ENCODE peak calls at places on chromosomes 2 and 18, in six cellular contexts. B is IMR-90, V is H9, K is mesenchymal stem cell, A is neuronal stem cell, D is trophoblast cell. M is an unnamed sample.

GRCh38 chr2:9179572-9180201 is 26.9 kb upstream of the ASAP2 start:
- DNase-seq in B (peak; percentile 90), V (no peak), K (peak; percentile 88), A (no peak), D (peak; percentile 30), M (no peak)

GRCh38 chr2:190283783-190284182 is 35.8 kb downstream of the HIBCH start:
- DNase-seq in B (peak; percentile 69), V (no peak), K (no peak), A (no peak), D (no peak), M (no peak)

GRCh38 chr2:196263181-196263747 is 91.9 kb upstream of the STK17B start:
- DNase-seq in B (peak; percentile 64), V (no peak), K (peak; percentile 97), A (no peak), D (peak; percentile 85), M (no peak)

GRCh38 chr2:42659601-42660000 is 91.2 kb downstream of the MTA3 start:
- DNase-seq in B (no peak), V (no peak), K (no peak), A (no peak), D (no peak), M (no peak)

GRCh38 chr2:175687465-175687864 is 314.6 kb downstream of the LNPK start:
- DNase-seq in B (no peak), V (no peak), K (no peak), A (no peak), D (no peak), M (no peak)

GRCh38 chr2:240932001-240932723 is 26.0 kb downstream of the CROCC2 start:
- DNase-seq in B (no peak), V (peak; percentile 24), K (no peak), A (no peak), D (no peak), M (peak; percentile 44)

GRCh38 chr18:26875040-26875654 is 9.6 kb upstream of the AQP4 start:
- DNase-seq in B (no peak), V (no peak), K (no peak), A (no peak), D (no peak), M (no peak)

GRCh38 chr18:72107647-72108046 is 436.5 kb downstream of the CBLN2 start:
- DNase-seq in B (no peak), V (peak; percentile 58), K (no peak), A (peak; percentile 56), D (no peak), M (peak; percentile 2)

GRCh38 chr18:2881490-2882195 is 34.8 kb downstream of the EMILIN2 start:
- DNase-seq in B (peak; percentile 88), V (no peak), K (no peak), A (no peak), D (peak; percentile 58), M (no peak)

GRCh38 chr2:46315103-46315890 is 18.1 kb downstream of the EPAS1 start:
- DNase-seq in B (peak; percentile 95), V (no peak), K (peak; percentile 98), A (no peak), D (peak; percentile 71), M (no peak)

GRCh38 chr2:212905640-212906201 is 245.7 kb downstream of the IKZF2 start:
- DNase-seq in B (peak; percentile 6), V (no peak), K (peak; percentile 31), A (peak; percentile 39), D (peak; percentile 92), M (no peak)

GRCh38 chr18:5110288-5110687 is 86.8 kb downstream of the AKAIN1 start:
- DNase-seq in B (no peak), V (no peak), K (no peak), A (no peak), D (no peak), M (no peak)

GRCh38 chr2:143684731-143685364 is 555.6 kb downstream of the ARHGAP15 start:
- DNase-seq in B (no peak), V (no peak), K (no peak), A (no peak), D (no peak), M (no peak)

GRCh38 chr2:112031473-112031872 is 23.6 kb upstream of the TMEM87B start:
- DNase-seq in B (no peak), V (peak; percentile 49), K (peak; percentile 68), A (no peak), D (no peak), M (no peak)

GRCh38 chr2:160109939-160110673 is 47.7 kb upstream of the PLA2R1 start:
- DNase-seq in B (peak; percentile 80), V (peak; percentile 53), K (peak; percentile 78), A (peak; percentile 62), D (peak; percentile 87), M (no peak)

GRCh38 chr2:219476605-219477578 is 21.8 kb upstream of the GMPPA start:
- DNase-seq in B (no peak), V (peak; percentile 97), K (no peak), A (peak; percentile 75), D (no peak), M (peak; percentile 95)

GRCh38 chr2:55017428-55017827 is 32.8 kb downstream of the RTN4 start:
- DNase-seq in B (no peak), V (no peak), K (no peak), A (no peak), D (no peak), M (no peak)

GRCh38 chr2:171514908-171515582 is 7.2 kb upstream of the CYBRD1 start:
- DNase-seq in B (no peak), V (no peak), K (no peak), A (no peak), D (no peak), M (no peak)

GRCh38 chr2:45342-46130 is 769 bp downstream of the FAM110C start:
- DNase-seq in B (no peak), V (peak; percentile 37), K (no peak), A (no peak), D (no peak), M (peak; percentile 61)

GRCh38 chr2:150088538-150088937 is 398.9 kb downstream of the RND3 start:
- DNase-seq in B (peak; percentile 15), V (no peak), K (no peak), A (no peak), D (no peak), M (no peak)

GRCh38 chr2:64730551-64731305 is 77.0 kb upstream of the SERTAD2 start:
- DNase-seq in B (peak; percentile 90), V (no peak), K (peak; percentile 91), A (no peak), D (peak; percentile 37), M (no peak)

GRCh38 chr2:184566716-184567115 is 31.6 kb upstream of the ZNF804A start:
- DNase-seq in B (no peak), V (no peak), K (no peak), A (no peak), D (no peak), M (no peak)

GRCh38 chr2:192809173-192809572 is 614.4 kb upstream of the TMEFF2 start:
- DNase-seq in B (no peak), V (no peak), K (no peak), A (no peak), D (no peak), M (no peak)

GRCh38 chr2:64854773-64855237 is 134.4 kb upstream of the SLC1A4 start:
- DNase-seq in B (peak; percentile 64), V (no peak), K (peak; percentile 64), A (no peak), D (peak; percentile 37), M (no peak)

GRCh38 chr18:79962835-79963657 is 1.4 kb upstream of the HSBP1L1 start:
- DNase-seq in B (no peak), V (no peak), K (no peak), A (no peak), D (no peak), M (no peak)

GRCh38 chr18:49650426-49650891 is 88.6 kb downstream of the LIPG start:
- DNase-seq in B (no peak), V (no peak), K (no peak), A (no peak), D (no peak), M (no peak)

GRCh38 chr2:209998596-209998995 is 3.8 kb upstream of the RPE start:
- DNase-seq in B (no peak), V (no peak), K (no peak), A (no peak), D (no peak), M (no peak)

GRCh38 chr2:41066168-41066567 is 614.3 kb upstream of the SLC8A1 start:
- DNase-seq in B (no peak), V (no peak), K (no peak), A (no peak), D (no peak), M (no peak)

GRCh38 chr2:18398833-18399232 is 161.6 kb downstream of the RDH14 start:
- DNase-seq in B (no peak), V (no peak), K (peak; percentile 22), A (no peak), D (no peak), M (no peak)

GRCh38 chr18:75429975-75430374 is 2.5 kb upstream of the SMIM21 start:
- DNase-seq in B (no peak), V (no peak), K (no peak), A (no peak), D (no peak), M (no peak)
- H4K91ac ChIP-seq in B (no peak overlapping the region), V (no peak overlapping the region), K (no peak overlapping the region), A (no peak overlapping the region), D (no peak overlapping the region), M (no peak overlapping the region)

DNA sequence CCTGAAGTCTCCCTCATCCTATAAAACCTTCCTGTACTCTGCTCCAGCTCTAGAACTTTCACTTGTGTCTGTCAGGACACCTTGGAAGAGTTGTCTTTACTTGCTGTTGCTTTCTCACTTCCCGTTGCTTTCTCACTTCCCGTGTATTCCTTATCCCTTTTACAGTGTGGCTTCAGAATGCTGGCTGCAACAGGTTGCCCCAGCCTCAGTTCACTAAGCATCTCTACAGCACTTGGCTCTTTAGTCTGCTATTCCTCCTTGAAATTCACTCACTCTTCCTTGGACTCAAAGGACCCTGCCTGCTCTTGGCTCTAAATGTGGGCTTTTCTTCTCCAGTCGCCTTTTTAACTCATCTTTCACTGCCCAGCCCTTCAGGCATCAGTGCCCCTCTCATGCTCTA is 162.5 kb upstream of the ALPP start:
- DNase-seq in B (no peak), V (no peak), K (no peak), A (no peak), D (no peak), M (no peak)
- H4K91ac ChIP-seq in B (no peak overlapping the region), V (no peak overlapping the region), K (no peak overlapping the region), A (no peak overlapping the region), D (no peak overlapping the region), M (no peak overlapping the region)

GRCh38 chr2:226550801-226551200 is 248.8 kb downstream of the IRS1 start:
- DNase-seq in B (no peak), V (no peak), K (no peak), A (no peak), D (no peak), M (no peak)
- H4K91ac ChIP-seq in B (peak overlapping the region; percentile 17), V (no peak overlapping the region), K (no peak overlapping the region), A (no peak overlapping the region), D (no peak overlapping the region), M (no peak overlapping the region)

GRCh38 chr2:135409436-135409835 is 121.6 kb downstream of the ZRANB3 start:
- DNase-seq in B (no peak), V (no peak), K (no peak), A (no peak), D (no peak), M (no peak)
- H4K91ac ChIP-seq in B (no peak overlapping the region), V (no peak overlapping the region), K (no peak overlapping the region), A (no peak overlapping the region), D (no peak overlapping the region), M (no peak overlapping the region)

GRCh38 chr2:157320409-157320808 is 5.2 kb downstream of the ERMN start:
- DNase-seq in B (no peak), V (no peak), K (no peak), A (no peak), D (no peak), M (no peak)
- H4K91ac ChIP-seq in B (no peak overlapping the region), V (no peak overlapping the region), K (no peak overlapping the region), A (no peak overlapping the region), D (no peak overlapping the region), M (no peak overlapping the region)

M was measured in H1.